ENCODE peak calls at places on chromosome 22, in ten cellular contexts. J is fibroblast of gingiva; R is upper lobe of left lung; M is activated CD4-positive, alpha-beta T cell treated with anti-CD3 and anti-CD28 coated beads, Interleukin-2, amount 50 U/mL, for 1 hour; V is Karpas-422; A is non-pigmented ciliary epithelial cell; I is chondrocyte; S is bronchial epithelial cell; U is NCI-H1092 treated with DMSO at 0.1 percent for 48 hours; B is CD8-positive, alpha-beta T cell. E is an unnamed sample.

GRCh38 chr22:27642104-27642800 is 159.3 kb downstream of the MN1 start:
- DNase-seq in J (no peak), M (no peak), B (no peak), I (peak), R (no peak), U (no peak), A (no peak), S (no peak), V (no peak), E (no peak)

GRCh38 chr22:46390105-46390651 is 54.7 kb downstream of the TRMU start:
- DNase-seq in B (no peak), S (no peak), M (no peak), I (peak), V (no peak), U (no peak), R (no peak), A (no peak), J (no peak), E (no peak)

GRCh38 chr22:42162728-42163489 is 32.3 kb upstream of the CYP2D6 start:
- DNase-seq in M (no peak), J (no peak), A (no peak), V (no peak), S (peak), I (peak), U (no peak), B (no peak), R (no peak), E (no peak)

GRCh38 chr22:22667966-22668880 is 23.8 kb downstream of the GGTLC2 start:
- DNase-seq in M (no peak), A (no peak), R (no peak), B (no peak), V (peak), I (no peak), S (no peak), J (no peak), U (no peak), E (no peak)

GRCh38 chr22:37059876-37060449 is 8.4 kb downstream of the KCTD17 start:
- DNase-seq in V (no peak), R (no peak), U (no peak), A (no peak), B (no peak), M (peak), I (no peak), J (no peak), S (no peak), E (no peak)

GRCh38 chr22:46568102-46568809 is 30.8 kb upstream of the CELSR1 start:
- DNase-seq in R (no peak), M (no peak), I (peak), U (no peak), A (no peak), S (no peak), V (no peak), B (no peak), J (no peak), E (no peak)

GRCh38 chr22:40668611-40669390 is 10.5 kb upstream of the MCHR1 start:
- DNase-seq in M (no peak), I (no peak), U (no peak), S (peak), J (peak), B (no peak), A (no peak), V (no peak), R (no peak), E (no peak)

GRCh38 chr22:43488031-43488892 is 76.4 kb downstream of the MPPED1 start:
- DNase-seq in M (no peak), U (no peak), I (peak), R (no peak), V (no peak), S (no peak), B (no peak), J (no peak), A (no peak), E (no peak)

GRCh38 chr22:37749831-37750595 is 53.2 kb downstream of the TRIOBP start:
- DNase-seq in U (no peak), A (no peak), M (no peak), V (no peak), B (no peak), I (no peak), R (peak), S (peak), J (peak), E (no peak)

GRCh38 chr22:44126807-44127206 is 53.9 kb upstream of the PARVG start:
- DNase-seq in U (no peak), B (no peak), V (no peak), J (no peak), S (no peak), I (peak), A (no peak), R (no peak), M (no peak), E (no peak)

GRCh38 chr22:48423481-48423901 is 1404.2 kb downstream of the BRD1 start:
- DNase-seq in V (no peak), M (no peak), I (no peak), U (peak), A (no peak), B (no peak), R (no peak), S (no peak), J (no peak), E (no peak)

E was measured in DND-41.